ENCODE peak calls at places on chromosome 10, in seven cellular contexts. U, Q, F, B, L, Z and X are unnamed samples.

GRCh38 chr10:72096115-72097000 is 8.0 kb upstream of the SPOCK2 start:
- DNase-seq in F (peak; percentile 30), Q (no peak), L (no peak), U (peak; percentile 64), B (no peak), Z (peak; percentile 44), X (no peak)

GRCh38 chr10:125037145-125037544 is 95.2 kb downstream of the ZRANB1 start:
- DNase-seq in Z (peak; percentile 48), F (peak; percentile 76), U (peak; percentile 93), L (no peak), Q (no peak), B (no peak), X (no peak)

GRCh38 chr10:4243651-4244050 is 458.6 kb upstream of the KLF6 start:
- DNase-seq in F (peak; percentile 100), U (peak; percentile 99), Z (peak; percentile 45), B (no peak), Q (no peak), L (no peak), X (no peak)

GRCh38 chr10:103021897-103022286 is 103.8 kb downstream of the CNNM2 start:
- DNase-seq in B (no peak), Z (no peak), Q (no peak), F (peak; percentile 60), L (no peak), U (peak; percentile 64), X (no peak)

GRCh38 chr10:82813856-82814255 is 938.9 kb downstream of the NRG3 start:
- DNase-seq in Q (no peak), Z (no peak), B (no peak), F (peak; percentile 18), L (no peak), U (peak; percentile 5), X (no peak)

GRCh38 chr10:22159979-22160378 is 57.8 kb downstream of the EBLN1 start:
- DNase-seq in L (no peak), U (no peak), F (no peak), B (no peak), Z (no peak), Q (no peak), X (no peak)

GRCh38 chr10:70374775-70375614 is 7.4 kb downstream of the LRRC20 start:
- DNase-seq in U (peak; percentile 71), L (no peak), Z (no peak), B (no peak), F (no peak), Q (no peak), X (no peak)

GRCh38 chr10:69268761-69269416 is 9.4 kb upstream of the HK1 start:
- DNase-seq in Z (no peak), L (no peak), F (peak; percentile 68), Q (no peak), U (peak; percentile 33), B (no peak), X (no peak)

GRCh38 chr10:31340343-31340742 is 21.3 kb downstream of the ZEB1 start:
- DNase-seq in B (no peak), U (no peak), F (no peak), Q (no peak), L (no peak), Z (no peak), X (no peak)

GRCh38 chr10:19628767-19629443 is 187.3 kb upstream of the PLXDC2 start:
- DNase-seq in L (no peak), F (peak; percentile 28), Q (no peak), Z (no peak), B (no peak), U (no peak), X (no peak)

GRCh38 chr10:21315321-21316220 is 209.9 kb downstream of the SKIDA1 start:
- DNase-seq in F (peak; percentile 82), B (no peak), Q (peak; percentile 69), L (no peak), Z (peak; percentile 75), U (peak; percentile 92), X (no peak)

GRCh38 chr10:15324611-15325010 is 46.5 kb downstream of the FAM171A1 start:
- DNase-seq in L (no peak), B (no peak), Z (no peak), F (peak; percentile 58), U (peak; percentile 15), Q (no peak), X (no peak)

GRCh38 chr10:118626953-118627352 is 31.5 kb upstream of the PRLHR start:
- DNase-seq in U (no peak), Z (no peak), B (no peak), L (no peak), F (peak; percentile 4), Q (no peak), X (no peak)

GRCh38 chr10:115947104-115947503 is 325.9 kb downstream of the GFRA1 start:
- DNase-seq in B (no peak), F (no peak), Q (no peak), Z (no peak), L (no peak), U (peak; percentile 81), X (no peak)

GRCh38 chr10:18308600-18308999 is 168.4 kb downstream of the CACNB2 start:
- DNase-seq in Q (no peak), B (no peak), F (peak; percentile 33), Z (no peak), U (no peak), L (no peak), X (no peak)

GRCh38 chr10:1316107-1316805 is 260.1 kb downstream of the WDR37 start:
- DNase-seq in F (no peak), Z (no peak), B (no peak), U (no peak), Q (no peak), L (no peak), X (no peak)